ENCODE peak calls at places on chromosomes 5 and 9, in four cellular contexts. I is dorsolateral prefrontal cortex; V is CD8-positive, alpha-beta T cell; D is fibroblast of pulmonary artery. N is an unnamed sample.

GRCh38 chr9:38388283-38389223 is 3.9 kb upstream of the ALDH1B1 start:
- DNase-seq in I (no peak), V (no peak), D (peak; percentile 48), N (no peak)

GRCh38 chr9:127500862-127501261 is 49.6 kb downstream of the LRSAM1 start:
- DNase-seq in I (no peak), V (no peak), D (no peak), N (no peak)

GRCh38 chr9:126705767-126706697 is 92.3 kb downstream of the LMX1B start:
- DNase-seq in I (peak; percentile 36), V (peak; percentile 58), D (peak; percentile 45), N (no peak)

GRCh38 chr9:128304151-128304970 is 17.9 kb downstream of the TRUB2 start:
- DNase-seq in I (no peak), V (no peak), D (no peak), N (no peak)

GRCh38 chr9:35616681-35617459 is 1.3 kb downstream of the CD72 start:
- DNase-seq in I (no peak), V (peak; percentile 52), D (peak; percentile 55), N (no peak)

GRCh38 chr5:112551437-112552018 is 132.5 kb upstream of the EPB41L4A start:
- DNase-seq in I (no peak), V (no peak), D (peak; percentile 84), N (peak; percentile 19)

GRCh38 chr9:2761424-2761823 is 44.1 kb downstream of the KCNV2 start:
- DNase-seq in I (no peak), V (no peak), D (no peak), N (no peak)

GRCh38 chr5:33423018-33423630 is 17.6 kb upstream of the TARS1 start:
- DNase-seq in I (no peak), V (no peak), D (peak; percentile 76), N (no peak)

GRCh38 chr9:114312513-114312875 is 10.4 kb upstream of the ORM1 start:
- DNase-seq in I (no peak), V (no peak), D (no peak), N (no peak)

GRCh38 chr5:74507596-74507995 is 132.9 kb downstream of the ENC1 start:
- DNase-seq in I (no peak), V (no peak), D (no peak), N (no peak)

GRCh38 chr5:160751297-160751696 is 100.7 kb downstream of the ATP10B start:
- DNase-seq in I (no peak), V (no peak), D (no peak), N (no peak)

GRCh38 chr5:36950586-36951457 is 74.3 kb downstream of the NIPBL start:
- DNase-seq in I (no peak), V (no peak), D (peak; percentile 49), N (no peak)

GRCh38 chr9:18623201-18623600 is 149.2 kb downstream of the ADAMTSL1 start:
- DNase-seq in I (no peak), V (no peak), D (no peak), N (no peak)

GRCh38 chr9:100099722-100100042 is 639 bp downstream of the INVS start:
- DNase-seq in I (peak; percentile 34), V (no peak), D (no peak), N (no peak)

GRCh38 chr5:128414469-128414868 is 123.6 kb downstream of the FBN2 start:
- DNase-seq in I (no peak), V (no peak), D (no peak), N (no peak)

GRCh38 chr9:134959126-134959970 is 41.6 kb upstream of the FCN1 start:
- DNase-seq in I (peak; percentile 24), V (no peak), D (no peak), N (no peak)

GRCh38 chr9:22383720-22384119 is 62.9 kb upstream of the DMRTA1 start:
- DNase-seq in I (no peak), V (no peak), D (no peak), N (no peak)

GRCh38 chr9:96418074-96418919 is at the start of gene ZNF367:
- DNase-seq in I (peak; percentile 96), V (peak; percentile 87), D (peak; percentile 97), N (peak; percentile 92)

GRCh38 chr5:148443998-148444397 is 60.2 kb downstream of the FBXO38 start:
- DNase-seq in I (no peak), V (peak; percentile 12), D (peak; percentile 84), N (peak; percentile 40)

GRCh38 chr9:115144706-115145105 is 26.7 kb upstream of the TNC start:
- DNase-seq in I (no peak), V (no peak), D (no peak), N (no peak)

GRCh38 chr5:59218424-59219045 is 635.7 kb downstream of the RAB3C start:
- DNase-seq in I (no peak), V (no peak), D (peak; percentile 36), N (no peak)

GRCh38 chr5:111280282-111280901 is 56.2 kb downstream of the CAMK4 start:
- DNase-seq in I (peak; percentile 38), V (no peak), D (no peak), N (no peak)

GRCh38 chr9:34544035-34544434 is 21.2 kb upstream of the ENHO start:
- DNase-seq in I (no peak), V (no peak), D (no peak), N (no peak)

GRCh38 chr9:8835291-8835690 is 1035.7 kb upstream of the DMAC1 start:
- DNase-seq in I (no peak), V (no peak), D (no peak), N (no peak)

GRCh38 chr5:55004728-55005127 is 19.3 kb upstream of the GZMK start:
- DNase-seq in I (no peak), V (no peak), D (peak; percentile 76), N (no peak)

GRCh38 chr5:170534177-170534576 is 30.4 kb downstream of the KCNIP1 start:
- DNase-seq in I (no peak), V (no peak), D (no peak), N (no peak)

GRCh38 chr5:57663466-57663865 is 180.9 kb upstream of the ACTBL2 start:
- DNase-seq in I (no peak), V (no peak), D (no peak), N (no peak)

GRCh38 chr9:16138961-16139441 is 586.2 kb downstream of the CCDC171 start:
- DNase-seq in I (no peak), V (no peak), D (peak; percentile 87), N (no peak)

GRCh38 chr5:177478711-177479646 is 5.5 kb upstream of the DBN1 start:
- DNase-seq in I (no peak), V (no peak), D (peak; percentile 81), N (no peak)

GRCh38 chr5:153629027-153629426 is 138.6 kb downstream of the GRIA1 start:
- DNase-seq in I (peak; percentile 58), V (no peak), D (peak; percentile 98), N (no peak)

GRCh38 chr5:35230043-35230611 is at the start of gene PRLR:
- DNase-seq in I (no peak), V (no peak), D (peak; percentile 37), N (peak; percentile 16)

GRCh38 chr9:123687246-123687721 is 242.6 kb downstream of the DENND1A start:
- DNase-seq in I (no peak), V (no peak), D (no peak), N (no peak)

GRCh38 chr9:99431103-99431502 is 209.0 kb downstream of the SEC61B start:
- DNase-seq in I (no peak), V (no peak), D (peak; percentile 71), N (no peak)

DNA sequence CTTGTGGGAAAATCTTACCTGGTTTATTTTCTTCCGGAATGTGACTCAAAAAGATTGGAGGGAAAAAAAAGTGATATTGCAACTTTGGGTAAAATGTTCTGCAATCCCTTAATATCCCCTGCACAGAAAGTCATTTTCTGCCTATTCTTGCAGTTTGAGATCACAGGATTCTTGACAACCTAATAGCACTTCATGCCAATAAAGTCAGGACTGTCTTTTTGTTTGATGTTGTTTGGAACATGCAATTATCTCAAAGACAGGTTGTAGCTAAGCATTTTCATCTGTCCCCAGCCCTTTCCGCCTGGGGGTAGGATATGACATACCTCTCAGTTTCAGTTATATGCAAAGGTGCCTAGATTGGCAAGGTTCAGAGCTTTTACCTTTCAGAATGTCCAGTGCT is 63.9 kb downstream of the ALDH1A1 start:
- DNase-seq in I (no peak), V (no peak), D (no peak), N (no peak)
- TF ChIP-seq CTCF in I (no peak), V (no peak), D (no peak), N (no peak)

DNA sequence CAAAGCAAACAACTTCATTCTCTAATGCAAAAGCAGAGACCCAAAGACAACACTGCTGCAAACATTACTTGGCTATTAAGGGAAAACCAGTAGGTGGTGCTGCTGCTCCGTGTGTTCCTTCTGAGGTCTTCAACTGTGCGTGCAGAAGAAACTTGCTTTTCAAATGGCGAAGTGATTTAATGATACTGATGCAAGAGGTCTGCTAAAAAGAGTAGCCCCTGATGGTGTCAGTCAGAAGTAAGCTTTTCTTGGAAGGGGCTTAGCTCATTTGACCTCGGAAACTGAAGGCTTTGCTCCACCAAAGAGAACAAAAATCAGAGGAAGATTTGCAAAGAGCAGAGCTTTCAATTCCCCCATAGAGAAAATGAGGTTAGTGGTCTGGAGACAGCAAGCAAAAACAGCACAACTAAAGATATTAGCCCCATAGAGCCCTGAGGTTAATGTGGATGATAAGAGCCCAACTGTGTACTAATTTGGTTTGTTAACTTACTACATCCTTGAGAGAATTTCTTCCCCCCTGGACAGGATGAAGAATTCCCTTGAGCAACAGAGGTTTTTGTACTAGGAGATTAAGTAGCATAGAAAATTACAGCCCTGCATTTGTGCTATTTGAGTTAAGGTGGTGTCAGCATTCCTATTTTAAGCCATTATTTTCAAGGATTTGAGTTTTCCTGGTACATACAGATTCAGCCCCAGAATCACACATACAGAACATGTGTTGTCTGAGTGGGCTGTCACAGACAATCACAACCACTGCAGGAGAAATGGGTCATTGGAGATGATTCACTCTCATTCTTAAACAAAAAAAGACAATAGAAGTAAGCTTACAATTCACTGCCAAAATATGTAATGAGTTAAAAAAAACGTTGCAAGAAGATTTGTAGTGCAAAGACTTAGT is 153.2 kb upstream of the C9orf72 start:
- DNase-seq in I (peak; percentile 56), V (peak; percentile 2), D (peak; percentile 86), N (peak; percentile 54)
- TF ChIP-seq CTCF in I (peak; percentile 90), V (peak; percentile 36), D (peak; percentile 91), N (peak; percentile 91)

DNA sequence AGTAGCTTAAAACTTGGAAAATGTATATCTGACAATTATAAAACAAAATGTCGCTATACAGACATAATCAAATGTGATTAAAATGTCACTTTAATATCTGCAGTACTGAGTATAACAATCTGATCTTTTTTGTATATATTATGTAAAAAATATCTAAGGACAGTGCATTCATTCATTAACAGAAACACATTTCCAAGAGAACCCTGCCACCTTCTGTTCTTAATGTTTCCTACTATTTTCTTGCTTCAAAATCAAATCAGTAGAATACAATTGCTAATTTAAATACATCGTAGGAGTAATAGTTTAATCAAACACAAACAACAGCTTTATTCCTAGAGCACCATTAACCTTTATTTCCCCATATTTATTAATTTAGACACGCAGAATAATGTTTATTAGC is 142.6 kb upstream of the ST8SIA4 start:
- DNase-seq in I (no peak), V (no peak), D (peak; percentile 29), N (no peak)
- TF ChIP-seq CTCF in I (peak; percentile 17), V (peak; percentile 39), D (peak; percentile 18), N (no peak)

DNA sequence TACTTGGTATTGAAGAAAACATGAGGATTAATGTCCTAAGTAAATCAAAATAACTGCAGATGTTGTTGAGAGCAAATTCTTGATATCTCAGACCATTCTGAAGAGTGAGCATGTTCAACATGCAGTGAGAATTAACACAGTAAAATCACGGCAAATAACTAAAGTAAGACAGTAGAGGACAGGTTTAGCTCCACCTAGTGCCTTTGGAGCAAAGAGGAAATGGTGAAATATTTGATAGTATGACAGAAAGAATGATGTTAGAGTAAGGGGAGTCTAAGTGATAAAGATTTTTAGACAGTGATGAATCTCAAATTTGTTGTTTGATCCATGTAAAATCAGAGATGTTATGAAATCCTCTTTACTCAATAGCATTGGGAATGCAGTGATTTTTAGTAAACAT is 424.2 kb downstream of the TMEM161B start:
- DNase-seq in I (no peak), V (no peak), D (no peak), N (no peak)
- TF ChIP-seq CTCF in I (no peak), V (no peak), D (no peak), N (no peak)

GRCh38 chr9:137199411-137200121 is 975 bp downstream of the TPRN start:
- DNase-seq in I (no peak), V (no peak), D (peak; percentile 25), N (no peak)
- TF ChIP-seq CTCF in I (no peak), V (no peak), D (no peak), N (no peak)